ENCODE peak calls at places on chromosomes 4 and X, in seven cellular contexts. S is mesendoderm; B is CD8-positive, alpha-beta memory T cell; R is stomach; K is body of pancreas; I is sigmoid colon; N is colonic mucosa. Q is an unnamed sample.
A peak's percentile ranks its signal among the peaks of the same experiment; 100 is the strongest.

GRCh38 chr4:10079951-10080873 is 36.4 kb downstream of the WDR1 start:
- DNase-seq in K (peak; percentile 10), N (peak; percentile 17), R (peak; percentile 18), S (no peak), I (peak; percentile 62), B (no peak), Q (no peak)

GRCh38 chrX:153882086-153882498 is 3.9 kb downstream of the L1CAM start:
- DNase-seq in S (no peak), N (no peak), I (peak; percentile 77), B (no peak), R (no peak), K (no peak), Q (no peak)

GRCh38 chr4:8110071-8110986 is 48.3 kb downstream of the ABLIM2 start:
- DNase-seq in R (no peak), B (no peak), K (no peak), I (no peak), N (no peak), S (peak; percentile 97), Q (no peak)

GRCh38 chrX:154382483-154383069 is 3.5 kb downstream of the EMD start:
- DNase-seq in I (no peak), S (no peak), N (no peak), K (no peak), R (no peak), B (no peak), Q (no peak)

GRCh38 chrX:121365572-121366161 is 318.3 kb downstream of the GLUD2 start:
- DNase-seq in R (no peak), I (no peak), B (no peak), K (no peak), S (peak; percentile 46), N (peak; percentile 44), Q (no peak)

GRCh38 chr4:3822230-3822947 is 56.2 kb downstream of the ADRA2C start:
- DNase-seq in I (no peak), N (peak; percentile 47), R (no peak), K (peak; percentile 31), S (no peak), B (no peak), Q (no peak)

GRCh38 chr4:174380699-174381098 is 97.0 kb downstream of the CEP44 start:
- DNase-seq in I (no peak), S (peak; percentile 16), B (no peak), N (no peak), K (no peak), R (no peak), Q (no peak)

GRCh38 chr4:184039963-184040383 is 134.9 kb downstream of the STOX2 start:
- DNase-seq in B (no peak), I (no peak), S (peak; percentile 65), R (no peak), K (no peak), N (no peak), Q (no peak)

GRCh38 chr4:147933316-147933715 is 201.4 kb downstream of the ARHGAP10 start:
- DNase-seq in B (no peak), K (no peak), N (no peak), I (no peak), S (peak; percentile 40), R (no peak), Q (no peak)

GRCh38 chr4:40395908-40396806 is 61.0 kb downstream of the CHRNA9 start:
- DNase-seq in S (peak; percentile 37), N (peak; percentile 80), K (peak; percentile 98), B (no peak), I (peak; percentile 72), R (peak; percentile 94), Q (peak; percentile 86)

GRCh38 chr4:150986085-150986484 is 29.0 kb downstream of the LRBA start:
- DNase-seq in N (no peak), S (no peak), R (no peak), K (no peak), B (no peak), I (no peak), Q (no peak)

GRCh38 chr4:24033626-24034025 is 143.8 kb upstream of the PPARGC1A start:
- DNase-seq in B (no peak), S (no peak), R (no peak), K (no peak), I (no peak), N (no peak), Q (no peak)

GRCh38 chrX:71454222-71454621 is 78.7 kb upstream of the OGT start:
- DNase-seq in I (no peak), K (no peak), S (no peak), R (no peak), B (no peak), N (no peak), Q (no peak)

GRCh38 chr4:178185517-178185916 is 743.3 kb upstream of the AGA start:
- DNase-seq in I (no peak), B (no peak), S (no peak), K (peak; percentile 68), R (peak; percentile 50), N (no peak), Q (no peak)

GRCh38 chr4:40763228-40763716 is 13.5 kb downstream of the NSUN7 start:
- DNase-seq in K (no peak), R (no peak), N (no peak), S (peak; percentile 33), B (no peak), I (no peak), Q (no peak)

GRCh38 chr4:87511500-87511899 is 17.7 kb downstream of the SPARCL1 start:
- DNase-seq in N (no peak), S (no peak), K (no peak), B (no peak), I (no peak), R (no peak), Q (no peak)

GRCh38 chrX:23403849-23404248 is 69.2 kb downstream of the PTCHD1 start:
- DNase-seq in S (peak; percentile 35), B (no peak), K (no peak), I (no peak), R (no peak), N (no peak), Q (no peak)

GRCh38 chrX:96372313-96373046 is 312.2 kb upstream of the DIAPH2 start:
- DNase-seq in I (no peak), K (peak; percentile 26), S (peak; percentile 54), R (no peak), B (no peak), N (no peak), Q (no peak)

GRCh38 chrX:6748595-6748994 is 213.7 kb upstream of the VCX3A start:
- DNase-seq in N (no peak), S (no peak), R (no peak), B (no peak), K (no peak), I (no peak), Q (no peak)

GRCh38 chr4:45701616-45702015 is 422.2 kb downstream of the GABRG1 start:
- DNase-seq in S (no peak), K (no peak), B (no peak), R (no peak), N (no peak), I (no peak), Q (no peak)

GRCh38 chrX:129782706-129783105 is 3.0 kb downstream of the SASH3 start:
- DNase-seq in K (no peak), R (no peak), N (no peak), S (no peak), I (no peak), B (no peak), Q (no peak)

GRCh38 chrX:129781134-129782014 is 1.6 kb downstream of the SASH3 start:
- DNase-seq in R (peak; percentile 50), B (peak; percentile 91), N (no peak), K (no peak), S (peak; percentile 60), I (no peak), Q (peak; percentile 46)

GRCh38 chrX:129783176-129783776 is 3.5 kb downstream of the SASH3 start:
- DNase-seq in R (no peak), I (peak; percentile 42), N (no peak), S (no peak), B (no peak), K (no peak), Q (no peak)

GRCh38 chrX:129780441-129781105 is 824 bp downstream of the SASH3 start:
- DNase-seq in S (no peak), I (no peak), K (no peak), N (no peak), R (no peak), B (no peak), Q (no peak)

DNA sequence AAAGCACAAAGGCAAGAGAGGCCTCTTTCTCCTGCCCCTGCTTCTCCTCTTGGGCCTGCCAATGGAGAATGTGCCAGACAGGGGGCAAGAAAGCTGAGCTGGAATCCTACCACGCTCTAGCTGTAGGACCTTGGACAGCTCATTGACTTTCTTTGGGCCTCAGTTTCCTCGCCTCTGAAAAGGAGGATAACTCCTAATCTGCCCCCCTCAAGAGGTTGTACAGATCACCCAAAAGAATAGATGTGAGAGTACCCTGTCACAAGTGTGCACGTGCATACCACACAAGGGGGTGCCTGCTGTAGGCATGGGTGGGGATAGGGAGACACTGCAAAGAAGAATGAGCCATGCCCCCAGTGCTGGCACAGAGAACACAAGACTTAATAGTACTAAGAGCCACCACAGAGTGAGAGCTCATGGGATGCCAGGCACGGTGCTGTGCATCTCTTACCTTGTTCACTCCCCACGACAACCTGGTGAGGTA is 2.3 kb downstream of the SASH3 start:
- DNase-seq in R (no peak), K (no peak), B (no peak), I (no peak), N (no peak), S (no peak), Q (no peak)
- H3K27ac ChIP-seq in R (no peak overlapping the region), K (no peak overlapping the region), B (peak overlapping the region; percentile 45), I (no peak overlapping the region), N (no peak overlapping the region), S (no peak overlapping the region), Q (no peak overlapping the region)

GRCh38 chr4:68735106-68735505 is 64.7 kb upstream of the UGT2B15 start:
- DNase-seq in B (no peak), S (no peak), R (no peak), K (no peak), N (no peak), I (no peak), Q (no peak)
- H3K27ac ChIP-seq in B (no peak overlapping the region), S (no peak overlapping the region), R (peak overlapping the region; percentile 51), K (peak overlapping the region; percentile 54), N (no peak overlapping the region), I (no peak overlapping the region), Q (no peak overlapping the region)

GRCh38 chr4:6271701-6272465 is 2.2 kb downstream of the WFS1 start:
- DNase-seq in N (no peak), B (no peak), R (peak; percentile 83), I (peak; percentile 76), K (peak; percentile 75), S (no peak), Q (peak; percentile 82)

GRCh38 chr4:6269400-6269650 is 325 bp upstream of the WFS1 start:
- DNase-seq in R (no peak), I (no peak), B (no peak), K (no peak), S (no peak), N (no peak), Q (no peak)

GRCh38 chr4:6269651-6270511 is at the start of gene WFS1:
- DNase-seq in K (peak; percentile 99), B (peak; percentile 95), R (peak; percentile 99), S (peak; percentile 99), N (peak; percentile 99), I (peak; percentile 99), Q (peak; percentile 98)

GRCh38 chr4:6271206-6271605 is 1.6 kb downstream of the WFS1 start:
- DNase-seq in N (no peak), S (no peak), B (no peak), R (no peak), K (no peak), I (no peak), Q (no peak)

GRCh38 chr4:6270691-6271121 is 1.1 kb downstream of the WFS1 start:
- DNase-seq in S (no peak), R (no peak), N (no peak), I (no peak), B (no peak), K (peak; percentile 43), Q (no peak)
- H3K27ac ChIP-seq in S (no peak overlapping the region), R (peak overlapping the region; percentile 97), N (no peak overlapping the region), I (peak overlapping the region; percentile 96), B (no peak overlapping the region), K (no peak overlapping the region), Q (peak overlapping the region; percentile 86)

GRCh38 chr4:82754546-82755165 is 43.9 kb downstream of the SCD5 start:
- DNase-seq in N (no peak), K (no peak), B (no peak), R (no peak), S (no peak), I (no peak), Q (no peak)
- H3K27ac ChIP-seq in N (no peak overlapping the region), K (peak overlapping the region; percentile 2), B (no peak overlapping the region), R (peak overlapping the region; percentile 24), S (no peak overlapping the region), I (peak overlapping the region; percentile 53), Q (no peak overlapping the region)